ENCODE peak calls at places on chromosomes 16 and 17, in seven cellular contexts. One of them, this sample, is unnamed.

GRCh38 chr17:80850817-80851216 is 140.8 kb upstream of the CHMP6 start:
- DNase-seq in esophagus squamous epithelium: no peak
- DNase-seq in bronchial epithelial cell: peak; percentile 83
- DNase-seq in psoas muscle: no peak
- DNase-seq in upper lobe of right lung: no peak
- DNase-seq in H1: no peak
- DNase-seq in cardiac muscle cell: no peak
- DNase-seq in this sample: no peak

GRCh38 chr16:48182979-48183537 is 27.3 kb upstream of the ABCC12 start:
- DNase-seq in cardiac muscle cell: no peak
- DNase-seq in upper lobe of right lung: no peak
- DNase-seq in esophagus squamous epithelium: no peak
- DNase-seq in bronchial epithelial cell: no peak
- DNase-seq in psoas muscle: no peak
- DNase-seq in H1: no peak
- DNase-seq in this sample: peak; percentile 29

GRCh38 chr17:77959216-77959925 is 868 bp downstream of the TNRC6C start:
- DNase-seq in cardiac muscle cell: peak; percentile 17
- DNase-seq in esophagus squamous epithelium: no peak
- DNase-seq in H1: no peak
- DNase-seq in upper lobe of right lung: no peak
- DNase-seq in psoas muscle: peak; percentile 26
- DNase-seq in bronchial epithelial cell: peak; percentile 20
- DNase-seq in this sample: peak; percentile 28

GRCh38 chr17:73359987-73360410 is 48.2 kb upstream of the CDC42EP4 start:
- DNase-seq in psoas muscle: no peak
- DNase-seq in esophagus squamous epithelium: no peak
- DNase-seq in H1: peak; percentile 59
- DNase-seq in bronchial epithelial cell: peak; percentile 58
- DNase-seq in upper lobe of right lung: peak; percentile 93
- DNase-seq in cardiac muscle cell: no peak
- DNase-seq in this sample: no peak

GRCh38 chr17:3583456-3583855 is 25.8 kb downstream of the TRPV1 start:
- DNase-seq in bronchial epithelial cell: no peak
- DNase-seq in upper lobe of right lung: no peak
- DNase-seq in H1: no peak
- DNase-seq in psoas muscle: no peak
- DNase-seq in esophagus squamous epithelium: no peak
- DNase-seq in cardiac muscle cell: no peak
- DNase-seq in this sample: no peak

GRCh38 chr17:47066095-47066494 is 87.0 kb upstream of the RPRML start:
- DNase-seq in bronchial epithelial cell: no peak
- DNase-seq in psoas muscle: no peak
- DNase-seq in H1: no peak
- DNase-seq in esophagus squamous epithelium: no peak
- DNase-seq in cardiac muscle cell: peak; percentile 6
- DNase-seq in upper lobe of right lung: no peak
- DNase-seq in this sample: no peak

GRCh38 chr16:67170168-67170947 is at the start of gene NOL3:
- DNase-seq in psoas muscle: peak; percentile 89
- DNase-seq in cardiac muscle cell: peak; percentile 90
- DNase-seq in esophagus squamous epithelium: peak; percentile 36
- DNase-seq in H1: no peak
- DNase-seq in upper lobe of right lung: peak; percentile 94
- DNase-seq in bronchial epithelial cell: peak; percentile 59
- DNase-seq in this sample: peak; percentile 73

GRCh38 chr16:19307587-19308241 is 22.2 kb downstream of the CLEC19A start:
- DNase-seq in psoas muscle: no peak
- DNase-seq in cardiac muscle cell: no peak
- DNase-seq in H1: no peak
- DNase-seq in bronchial epithelial cell: no peak
- DNase-seq in esophagus squamous epithelium: no peak
- DNase-seq in upper lobe of right lung: no peak
- DNase-seq in this sample: no peak

GRCh38 chr16:49499018-49499785 is 125.6 kb downstream of the C16orf78 start:
- DNase-seq in cardiac muscle cell: no peak
- DNase-seq in bronchial epithelial cell: no peak
- DNase-seq in psoas muscle: no peak
- DNase-seq in esophagus squamous epithelium: no peak
- DNase-seq in upper lobe of right lung: no peak
- DNase-seq in H1: no peak
- DNase-seq in this sample: no peak

DNA sequence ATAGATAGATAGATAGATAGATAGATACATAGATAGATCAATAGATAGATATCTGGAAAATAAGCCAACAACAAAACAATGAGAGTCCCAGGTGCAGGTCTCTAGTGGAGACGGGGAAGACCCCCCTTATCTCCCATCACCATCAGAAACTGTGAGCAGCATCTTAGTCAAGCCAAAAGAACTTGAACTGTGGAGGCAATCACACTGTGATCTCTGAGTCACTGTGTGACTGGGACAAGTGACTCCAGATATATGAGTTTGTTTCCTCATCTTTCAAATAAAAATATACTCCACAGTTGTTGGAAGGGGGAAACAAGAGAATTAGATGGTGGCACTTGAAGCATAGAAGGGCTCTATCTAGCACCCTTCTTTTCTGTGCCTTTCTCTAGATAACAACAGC is 42.1 kb downstream of the NOG start:
- DNase-seq in upper lobe of right lung: no peak
- DNase-seq in psoas muscle: no peak
- DNase-seq in cardiac muscle cell: no peak
- DNase-seq in H1: no peak
- DNase-seq in bronchial epithelial cell: no peak
- DNase-seq in esophagus squamous epithelium: no peak
- DNase-seq in this sample: no peak
- H3K4me3 ChIP-seq in upper lobe of right lung: no peak overlapping the region
- H3K4me3 ChIP-seq in psoas muscle: no peak overlapping the region
- H3K4me3 ChIP-seq in cardiac muscle cell: no peak overlapping the region
- H3K4me3 ChIP-seq in H1: no peak overlapping the region
- H3K4me3 ChIP-seq in bronchial epithelial cell: no peak overlapping the region
- H3K4me3 ChIP-seq in esophagus squamous epithelium: no peak overlapping the region
- H3K4me3 ChIP-seq in this sample: no peak overlapping the region

GRCh38 chr17:8630227-8630801 is at the start of gene MYH10:
- DNase-seq in psoas muscle: no peak
- DNase-seq in H1: no peak
- DNase-seq in bronchial epithelial cell: no peak
- DNase-seq in esophagus squamous epithelium: no peak
- DNase-seq in cardiac muscle cell: no peak
- DNase-seq in upper lobe of right lung: no peak
- DNase-seq in this sample: no peak
- TF ChIP-seq CTCF in psoas muscle: no peak
- TF ChIP-seq CTCF in H1: peak; percentile 30
- TF ChIP-seq CTCF in bronchial epithelial cell: no peak
- TF ChIP-seq CTCF in esophagus squamous epithelium: no peak
- TF ChIP-seq CTCF in cardiac muscle cell: peak; percentile 20
- TF ChIP-seq CTCF in upper lobe of right lung: peak; percentile 17
- TF ChIP-seq CTCF in this sample: peak; percentile 26

DNA sequence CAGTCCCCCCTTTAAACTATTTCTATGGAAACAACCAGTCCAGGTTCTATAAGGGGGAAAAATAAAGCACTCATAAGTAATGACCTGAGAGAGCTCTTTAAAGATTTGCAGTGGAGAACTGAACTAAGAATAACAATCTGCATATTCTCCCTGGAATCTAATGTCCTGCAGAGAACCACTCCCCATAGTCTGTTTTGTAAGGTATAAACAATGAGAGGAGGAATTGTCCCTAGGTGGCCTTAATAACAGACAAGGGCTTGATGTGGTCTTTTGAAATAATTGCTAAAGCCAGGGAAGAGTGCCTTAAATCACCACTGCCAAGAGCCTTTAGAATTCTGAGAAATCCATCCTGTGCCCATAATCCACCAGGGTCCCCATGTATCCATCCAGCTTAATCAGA is 106.3 kb downstream of the CDH11 start:
- DNase-seq in upper lobe of right lung: no peak
- DNase-seq in psoas muscle: no peak
- DNase-seq in cardiac muscle cell: no peak
- DNase-seq in esophagus squamous epithelium: no peak
- DNase-seq in bronchial epithelial cell: no peak
- DNase-seq in H1: no peak
- DNase-seq in this sample: no peak
- H3K27me3 ChIP-seq in upper lobe of right lung: no peaks in the 10 kb centered on the region
- H3K27me3 ChIP-seq in psoas muscle: no peaks in the 10 kb centered on the region
- H3K27me3 ChIP-seq in cardiac muscle cell: no peaks in the 10 kb centered on the region
- H3K27me3 ChIP-seq in esophagus squamous epithelium: no peaks in the 10 kb centered on the region
- H3K27me3 ChIP-seq in bronchial epithelial cell: no peaks in the 10 kb centered on the region
- H3K27me3 ChIP-seq in H1: no peaks in the 10 kb centered on the region
- H3K27me3 ChIP-seq in this sample: no peaks in the 10 kb centered on the region

GRCh38 chr17:7250655-7251329 is 742 bp downstream of the CTDNEP1 start:
- DNase-seq in cardiac muscle cell: no peak
- DNase-seq in H1: no peak
- DNase-seq in psoas muscle: no peak
- DNase-seq in esophagus squamous epithelium: no peak
- DNase-seq in bronchial epithelial cell: no peak
- DNase-seq in upper lobe of right lung: no peak
- DNase-seq in this sample: no peak

GRCh38 chr17:7248811-7249210 is 2.7 kb downstream of the CTDNEP1 start:
- DNase-seq in bronchial epithelial cell: no peak
- DNase-seq in esophagus squamous epithelium: no peak
- DNase-seq in upper lobe of right lung: no peak
- DNase-seq in cardiac muscle cell: no peak
- DNase-seq in H1: no peak
- DNase-seq in psoas muscle: no peak
- DNase-seq in this sample: no peak

GRCh38 chr17:7249830-7250229 is 1.7 kb downstream of the CTDNEP1 start:
- DNase-seq in bronchial epithelial cell: no peak
- DNase-seq in H1: no peak
- DNase-seq in cardiac muscle cell: no peak
- DNase-seq in psoas muscle: no peak
- DNase-seq in esophagus squamous epithelium: no peak
- DNase-seq in upper lobe of right lung: no peak
- DNase-seq in this sample: no peak

GRCh38 chr17:7251330-7252175 is at the start of gene CTDNEP1:
- DNase-seq in cardiac muscle cell: peak; percentile 100
- DNase-seq in H1: peak; percentile 96
- DNase-seq in esophagus squamous epithelium: peak; percentile 93
- DNase-seq in bronchial epithelial cell: peak; percentile 98
- DNase-seq in upper lobe of right lung: peak; percentile 92
- DNase-seq in psoas muscle: peak; percentile 97
- DNase-seq in this sample: peak; percentile 99

GRCh38 chr17:7249219-7249618 is 2.3 kb downstream of the CTDNEP1 start:
- DNase-seq in esophagus squamous epithelium: no peak
- DNase-seq in H1: no peak
- DNase-seq in psoas muscle: no peak
- DNase-seq in cardiac muscle cell: no peak
- DNase-seq in upper lobe of right lung: no peak
- DNase-seq in bronchial epithelial cell: no peak
- DNase-seq in this sample: no peak
- H3K4me3 ChIP-seq in esophagus squamous epithelium: no peak overlapping the region
- H3K4me3 ChIP-seq in H1: no peak overlapping the region
- H3K4me3 ChIP-seq in psoas muscle: peak overlapping the region; percentile 99
- H3K4me3 ChIP-seq in cardiac muscle cell: no peak overlapping the region
- H3K4me3 ChIP-seq in upper lobe of right lung: no peak overlapping the region
- H3K4me3 ChIP-seq in bronchial epithelial cell: no peak overlapping the region
- H3K4me3 ChIP-seq in this sample: peak overlapping the region; percentile 92

GRCh38 chr17:6714315-6714874 is 1.2 kb upstream of the SLC13A5 start:
- DNase-seq in esophagus squamous epithelium: no peak
- DNase-seq in cardiac muscle cell: no peak
- DNase-seq in bronchial epithelial cell: no peak
- DNase-seq in H1: no peak
- DNase-seq in upper lobe of right lung: no peak
- DNase-seq in psoas muscle: no peak
- DNase-seq in this sample: no peak

GRCh38 chr17:6712058-6712853 is 913 bp downstream of the SLC13A5 start:
- DNase-seq in cardiac muscle cell: peak; percentile 60
- DNase-seq in esophagus squamous epithelium: no peak
- DNase-seq in upper lobe of right lung: no peak
- DNase-seq in bronchial epithelial cell: peak; percentile 78
- DNase-seq in psoas muscle: no peak
- DNase-seq in H1: peak; percentile 44
- DNase-seq in this sample: no peak

GRCh38 chr17:6712854-6713129 is 377 bp downstream of the SLC13A5 start:
- DNase-seq in psoas muscle: no peak
- DNase-seq in H1: no peak
- DNase-seq in esophagus squamous epithelium: no peak
- DNase-seq in bronchial epithelial cell: no peak
- DNase-seq in upper lobe of right lung: no peak
- DNase-seq in cardiac muscle cell: no peak
- DNase-seq in this sample: no peak

GRCh38 chr17:6713918-6714271 is 726 bp upstream of the SLC13A5 start:
- DNase-seq in esophagus squamous epithelium: no peak
- DNase-seq in H1: no peak
- DNase-seq in cardiac muscle cell: no peak
- DNase-seq in psoas muscle: no peak
- DNase-seq in bronchial epithelial cell: no peak
- DNase-seq in upper lobe of right lung: no peak
- DNase-seq in this sample: no peak

GRCh38 chr17:6713130-6713917 is at the start of gene SLC13A5:
- DNase-seq in upper lobe of right lung: no peak
- DNase-seq in esophagus squamous epithelium: no peak
- DNase-seq in H1: peak; percentile 38
- DNase-seq in cardiac muscle cell: peak; percentile 41
- DNase-seq in bronchial epithelial cell: peak; percentile 4
- DNase-seq in psoas muscle: peak; percentile 36
- DNase-seq in this sample: no peak
- TF ChIP-seq CTCF in upper lobe of right lung: peak; percentile 22
- TF ChIP-seq CTCF in esophagus squamous epithelium: no peak
- TF ChIP-seq CTCF in H1: peak; percentile 47
- TF ChIP-seq CTCF in cardiac muscle cell: peak; percentile 40
- TF ChIP-seq CTCF in bronchial epithelial cell: peak; percentile 34
- TF ChIP-seq CTCF in psoas muscle: peak; percentile 23
- TF ChIP-seq CTCF in this sample: peak; percentile 16

GRCh38 chr16:279531-279930 is 860 bp upstream of the ARHGDIG start:
- DNase-seq in cardiac muscle cell: no peak
- DNase-seq in H1: no peak
- DNase-seq in psoas muscle: no peak
- DNase-seq in bronchial epithelial cell: no peak
- DNase-seq in upper lobe of right lung: no peak
- DNase-seq in esophagus squamous epithelium: no peak
- DNase-seq in this sample: no peak
- H3K27me3 ChIP-seq in cardiac muscle cell: peaks cover 64% of the 10 kb centered on the region
- H3K27me3 ChIP-seq in H1: peaks cover 46% of the 10 kb centered on the region
- H3K27me3 ChIP-seq in psoas muscle: peaks cover 41% of the 10 kb centered on the region
- H3K27me3 ChIP-seq in bronchial epithelial cell: peaks cover 21% of the 10 kb centered on the region
- H3K27me3 ChIP-seq in upper lobe of right lung: peaks cover 35% of the 10 kb centered on the region
- H3K27me3 ChIP-seq in esophagus squamous epithelium: peaks cover 8% of the 10 kb centered on the region
- H3K27me3 ChIP-seq in this sample: no peaks in the 10 kb centered on the region

GRCh38 chr17:34252890-34253525 is 2.1 kb upstream of the CCL2 start:
- DNase-seq in cardiac muscle cell: peak; percentile 53
- DNase-seq in upper lobe of right lung: no peak
- DNase-seq in bronchial epithelial cell: peak; percentile 9
- DNase-seq in psoas muscle: no peak
- DNase-seq in esophagus squamous epithelium: no peak
- DNase-seq in H1: no peak
- DNase-seq in this sample: no peak
- H3K4me3 ChIP-seq in cardiac muscle cell: no peak overlapping the region
- H3K4me3 ChIP-seq in upper lobe of right lung: no peak overlapping the region
- H3K4me3 ChIP-seq in bronchial epithelial cell: no peak overlapping the region
- H3K4me3 ChIP-seq in psoas muscle: no peak overlapping the region
- H3K4me3 ChIP-seq in esophagus squamous epithelium: no peak overlapping the region
- H3K4me3 ChIP-seq in H1: no peak overlapping the region
- H3K4me3 ChIP-seq in this sample: no peak overlapping the region